ENCODE peak calls at places on chromosomes 6 and 20, in five cellular contexts. T is AG04450, P is NB4, R is epithelial cell of esophagus, U is cardiac muscle cell. I is an unnamed sample.

GRCh38 chr6:3510617-3511016 is 53.8 kb upstream of the SLC22A23 start:
- DNase-seq in R (no peak), T (no peak), U (no peak), P (no peak), I (no peak)

GRCh38 chr20:25022680-25023079 is 30.1 kb upstream of the APMAP start:
- DNase-seq in R (peak; percentile 95), U (no peak), T (no peak), P (no peak), I (peak; percentile 84)

GRCh38 chr6:34917626-34918285 is 28.7 kb downstream of the ANKS1A start:
- DNase-seq in P (no peak), U (no peak), T (no peak), R (no peak), I (no peak)

GRCh38 chr20:35011589-35012226 is 56.0 kb downstream of the MYH7B start:
- DNase-seq in R (no peak), P (no peak), T (no peak), U (peak; percentile 18), I (no peak)

GRCh38 chr6:51618563-51618962 is 468.9 kb downstream of the PKHD1 start:
- DNase-seq in P (peak; percentile 28), R (peak; percentile 38), T (no peak), U (no peak), I (no peak)

GRCh38 chr20:57051096-57051495 is 215.3 kb downstream of the BMP7 start:
- DNase-seq in T (no peak), R (no peak), U (no peak), P (no peak), I (no peak)

GRCh38 chr20:57426831-57427230 is 35.6 kb downstream of the RBM38 start:
- DNase-seq in P (no peak), U (no peak), T (no peak), R (no peak), I (no peak)

GRCh38 chr20:5080384-5080877 is 39.3 kb downstream of the PCNA start:
- DNase-seq in R (no peak), U (no peak), T (no peak), P (peak; percentile 96), I (no peak)

GRCh38 chr6:33627876-33628275 is 6.8 kb downstream of the ITPR3 start:
- DNase-seq in R (no peak), T (no peak), P (no peak), U (no peak), I (peak; percentile 56)

GRCh38 chr20:49669601-49670189 is 44.0 kb downstream of the B4GALT5 start:
- DNase-seq in R (no peak), P (no peak), T (no peak), U (no peak), I (no peak)

GRCh38 chr20:9971746-9972145 is 63.0 kb upstream of the ANKEF1 start:
- DNase-seq in P (no peak), U (no peak), T (no peak), R (peak; percentile 67), I (no peak)

GRCh38 chr6:8627085-8627861 is 191.9 kb upstream of the SLC35B3 start:
- DNase-seq in R (peak; percentile 98), T (no peak), P (peak; percentile 13), U (no peak), I (no peak)

GRCh38 chr6:111614833-111615582 is 9.3 kb upstream of the TRAF3IP2 start:
- DNase-seq in U (peak; percentile 68), P (peak; percentile 38), T (no peak), R (no peak), I (peak; percentile 87)

GRCh38 chr6:52152070-52152423 is 34.1 kb upstream of the IL17A start:
- DNase-seq in U (no peak), R (no peak), P (no peak), T (no peak), I (no peak)

GRCh38 chr6:17740559-17741220 is 34.0 kb upstream of the NUP153 start:
- DNase-seq in T (no peak), R (no peak), U (no peak), P (no peak), I (no peak)

GRCh38 chr20:34622821-34623451 is 54.0 kb downstream of the PIGU start:
- DNase-seq in U (no peak), R (no peak), T (no peak), P (peak; percentile 93), I (no peak)

GRCh38 chr6:109891924-109892323 is 86.2 kb upstream of the GPR6 start:
- DNase-seq in P (peak; percentile 35), T (no peak), R (no peak), U (no peak), I (no peak)

GRCh38 chr20:61802721-61803311 is 262.9 kb downstream of the TAF4 start:
- DNase-seq in R (no peak), P (no peak), U (no peak), T (no peak), I (no peak)

GRCh38 chr20:41697861-41698559 is 79.8 kb upstream of the CHD6 start:
- DNase-seq in T (no peak), U (peak; percentile 13), R (peak; percentile 40), P (peak; percentile 54), I (peak; percentile 23)

GRCh38 chr6:29964553-29964903 is 22.2 kb downstream of the HLA-A start:
- DNase-seq in P (no peak), R (no peak), T (no peak), U (no peak), I (no peak)

DNA sequence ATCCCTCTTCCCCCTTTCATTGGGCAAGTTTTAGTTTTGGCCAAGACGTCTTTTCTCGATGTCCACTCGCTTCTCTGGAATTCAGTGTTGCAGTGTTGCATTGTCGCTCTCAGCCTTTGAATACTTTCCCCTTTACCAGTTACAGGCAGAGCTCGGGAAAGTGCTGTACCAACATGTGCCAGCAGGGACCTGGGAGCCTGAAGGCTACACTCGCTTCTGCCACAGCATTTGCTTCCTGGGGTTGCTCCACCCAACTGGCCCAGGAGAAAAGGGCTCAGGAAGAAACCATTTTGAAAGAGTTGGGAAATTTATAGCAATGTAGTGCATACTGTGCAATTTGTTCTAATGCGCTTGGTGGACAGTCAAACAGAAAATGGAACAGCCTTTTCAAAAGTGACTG is 78.6 kb downstream of the LINC00237 start:
- DNase-seq in R (peak; percentile 1), T (no peak), P (peak; percentile 57), U (peak; percentile 22), I (no peak)
- TF ChIP-seq CTCF in R (no peak), T (peak; percentile 2), P (peak; percentile 29), U (no peak), I (no peak)

GRCh38 chr6:116764557-116764960 is 960 bp downstream of the FAM162B start:
- DNase-seq in P (no peak), T (no peak), U (peak; percentile 15), R (no peak), I (no peak)
- H3K4me3 ChIP-seq in P (no peak overlapping the region), T (peak overlapping the region; percentile 63), U (peak overlapping the region; percentile 38), R (peak overlapping the region; percentile 22), I (peak overlapping the region; percentile 40)

GRCh38 chr6:96458771-96459170 is 62.8 kb upstream of the UFL1 start:
- DNase-seq in T (no peak), R (no peak), P (no peak), U (no peak), I (no peak)
- TF ChIP-seq CTCF in T (no peak), R (no peak), P (no peak), U (no peak), I (no peak)

GRCh38 chr6:15266423-15266996 is 20.6 kb downstream of the JARID2 start:
- DNase-seq in T (no peak), P (peak; percentile 42), U (no peak), R (no peak), I (no peak)

GRCh38 chr6:15263780-15264374 is 18.0 kb downstream of the JARID2 start:
- DNase-seq in T (no peak), P (no peak), R (no peak), U (no peak), I (no peak)

GRCh38 chr6:15265787-15266186 is 19.9 kb downstream of the JARID2 start:
- DNase-seq in P (no peak), T (no peak), R (no peak), U (no peak), I (no peak)

GRCh38 chr6:15264412-15264811 is 18.5 kb downstream of the JARID2 start:
- DNase-seq in P (no peak), R (no peak), U (no peak), T (no peak), I (no peak)

GRCh38 chr6:15264902-15265761 is 19.3 kb downstream of the JARID2 start:
- DNase-seq in T (peak; percentile 66), P (no peak), U (no peak), R (no peak), I (no peak)
- H3K4me3 ChIP-seq in T (no peak overlapping the region), P (no peak overlapping the region), U (no peak overlapping the region), R (no peak overlapping the region), I (no peak overlapping the region)

I was measured in colonic mucosa.